ENCODE peak calls at places on chromosome 19, in five cellular contexts. Y, A, F, W and P are unnamed samples.

GRCh38 chr19:46725036-46725820 is 8.3 kb upstream of the PRKD2 start:
- DNase-seq in Y (no peak), A (no peak), F (no peak), W (no peak), P (no peak)

GRCh38 chr19:44741841-44742352 is 6.6 kb upstream of the BCL3 start:
- DNase-seq in Y (no peak), A (peak; percentile 97), F (peak; percentile 97), W (no peak), P (peak; percentile 99)

GRCh38 chr19:17854061-17854460 is 5.6 kb upstream of the RPL18A start:
- DNase-seq in Y (no peak), A (no peak), F (no peak), W (no peak), P (no peak)

GRCh38 chr19:19711934-19712828 is 20.7 kb downstream of the ZNF14 start:
- DNase-seq in Y (no peak), A (no peak), F (no peak), W (no peak), P (no peak)

GRCh38 chr19:17605761-17606745 is 50.6 kb downstream of the COLGALT1 start:
- DNase-seq in Y (peak; percentile 81), A (peak; percentile 72), F (peak; percentile 77), W (peak; percentile 92), P (peak; percentile 69)

GRCh38 chr19:48969276-48970138 is 4.4 kb downstream of the FTL start:
- DNase-seq in Y (no peak), A (no peak), F (no peak), W (no peak), P (no peak)

GRCh38 chr19:18373892-18374629 is 11.9 kb upstream of the GDF15 start:
- DNase-seq in Y (peak; percentile 20), A (peak; percentile 84), F (peak; percentile 83), W (peak; percentile 85), P (peak; percentile 100)

GRCh38 chr19:56900573-56901097 is 60.1 kb upstream of the PEG3 start:
- DNase-seq in Y (no peak), A (no peak), F (no peak), W (no peak), P (no peak)

GRCh38 chr19:15587663-15588062 is 27.4 kb upstream of the CYP4F8 start:
- DNase-seq in Y (no peak), A (peak; percentile 16), F (no peak), W (no peak), P (peak; percentile 94)

GRCh38 chr19:974564-975257 is 9.4 kb upstream of the WDR18 start:
- DNase-seq in Y (no peak), A (no peak), F (no peak), W (no peak), P (no peak)

GRCh38 chr19:589693-590395 is at the start of gene HCN2:
- DNase-seq in Y (no peak), A (no peak), F (no peak), W (peak; percentile 42), P (no peak)

GRCh38 chr19:37655689-37656491 is 625 bp upstream of the ZFP30 start:
- DNase-seq in Y (peak; percentile 73), A (peak; percentile 84), F (peak; percentile 91), W (peak; percentile 89), P (peak; percentile 54)

GRCh38 chr19:9848060-9848459 is 12.9 kb downstream of the PIN1 start:
- DNase-seq in Y (peak; percentile 27), A (no peak), F (no peak), W (peak; percentile 35), P (no peak)
- TF ChIP-seq CTCF in Y (peak; percentile 71), A (no peak), F (no peak), W (peak; percentile 40), P (no peak)

GRCh38 chr19:3983542-3983914 is 1.7 kb downstream of the EEF2 start:
- DNase-seq in Y (no peak), A (no peak), F (no peak), W (no peak), P (no peak)
- TF ChIP-seq CTCF in Y (no peak), A (no peak), F (no peak), W (no peak), P (no peak)

DNA sequence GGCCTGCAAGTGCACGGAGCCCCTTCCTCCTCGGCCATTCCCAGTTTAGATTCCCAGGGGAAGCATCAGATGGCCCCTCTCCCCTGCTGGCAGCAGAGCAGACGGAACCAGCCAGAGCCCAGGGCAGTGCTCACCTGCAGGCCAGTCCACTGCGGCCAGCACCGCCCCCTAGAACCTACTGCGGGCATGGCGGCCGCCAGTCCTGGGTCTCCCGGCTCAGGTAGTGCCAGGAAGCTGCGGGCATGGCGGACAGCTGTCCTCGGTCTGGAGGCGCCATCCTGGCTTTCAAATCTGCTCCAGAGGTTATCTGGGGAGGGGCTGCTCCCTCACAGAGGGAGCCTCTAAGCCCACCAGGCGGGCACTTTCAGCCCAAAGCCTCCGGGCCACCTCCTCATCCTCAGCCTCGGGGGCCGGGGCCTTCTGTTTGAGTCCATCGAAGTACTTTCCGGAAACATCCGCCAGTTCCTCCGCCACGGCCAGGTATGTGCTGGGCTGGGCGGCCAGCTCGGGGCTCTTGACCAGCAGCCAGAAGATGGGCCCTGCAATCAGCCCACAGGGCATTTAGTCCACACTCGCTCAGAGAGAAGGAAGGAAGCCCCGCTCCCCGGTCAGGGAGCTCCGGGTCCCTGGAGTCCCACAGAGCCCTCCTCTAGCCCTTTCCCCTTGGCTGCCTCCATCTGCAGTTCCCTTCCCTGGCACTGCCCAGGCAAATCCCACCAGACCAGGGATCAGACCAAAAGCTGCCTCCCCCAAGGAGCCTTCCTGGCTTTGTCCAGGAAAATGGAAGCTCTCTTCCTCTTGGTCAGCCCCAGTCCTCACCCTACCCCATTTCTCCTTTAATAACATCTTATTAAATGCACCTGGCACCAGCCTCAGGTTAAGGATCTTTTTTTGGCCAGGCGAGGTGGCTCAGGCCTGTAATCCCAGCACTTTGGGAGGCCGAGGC is 7.0 kb upstream of the GP6 start:
- DNase-seq in Y (no peak), A (no peak), F (no peak), W (no peak), P (no peak)
- TF ChIP-seq CTCF in Y (no peak), A (no peak), F (no peak), W (no peak), P (no peak)

DNA sequence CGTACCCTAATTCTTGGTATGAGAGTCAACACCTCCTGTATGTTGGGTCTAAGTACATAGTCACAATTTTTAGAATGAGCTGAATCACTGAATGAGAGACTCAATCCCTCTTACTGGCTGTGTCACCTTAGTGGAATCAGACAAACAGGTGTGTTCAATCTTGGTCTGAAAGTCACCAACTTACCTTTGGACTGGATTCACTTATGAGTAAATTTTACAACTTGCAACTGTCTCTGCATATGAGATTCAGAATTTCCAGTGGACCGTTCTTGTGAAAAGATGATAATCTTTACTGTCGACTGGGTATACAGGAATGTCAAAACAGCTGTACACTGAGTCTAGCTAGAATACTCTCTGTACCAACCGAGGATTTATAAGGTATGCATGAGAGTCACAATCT is 5.8 kb upstream of the ZNF91 start:
- DNase-seq in Y (no peak), A (no peak), F (no peak), W (no peak), P (no peak)
- TF ChIP-seq CTCF in Y (no peak), A (no peak), F (no peak), W (no peak), P (no peak)

DNA sequence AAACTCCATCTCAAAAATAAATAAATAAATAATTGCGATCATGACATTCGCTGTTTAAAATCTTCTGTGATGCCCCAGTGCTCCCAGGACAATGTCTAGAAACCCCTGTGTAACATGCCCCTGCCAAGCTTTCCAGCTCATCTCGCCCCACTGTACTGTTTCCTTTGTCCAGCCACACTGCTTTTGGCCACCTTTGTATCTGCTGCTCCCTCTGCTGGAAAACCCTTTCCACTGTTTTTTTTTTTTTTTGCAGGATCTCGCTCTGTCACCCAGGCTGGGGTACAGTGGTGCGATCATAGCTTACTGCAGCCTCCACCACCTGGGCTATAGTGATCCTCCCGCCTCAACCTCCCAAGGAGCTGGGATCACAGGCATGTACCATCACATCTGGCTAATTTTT is 7.5 kb downstream of the PLAUR start:
- DNase-seq in Y (no peak), A (no peak), F (no peak), W (peak; percentile 44), P (no peak)
- TF ChIP-seq CTCF in Y (no peak), A (no peak), F (no peak), W (peak; percentile 51), P (peak; percentile 14)

GRCh38 chr19:13833330-13834265 is 38.4 kb downstream of the ZSWIM4 start:
- DNase-seq in Y (peak; percentile 84), A (peak; percentile 97), F (peak; percentile 99), W (peak; percentile 96), P (peak; percentile 91)
- TF ChIP-seq CTCF in Y (peak; percentile 18), A (peak; percentile 67), F (peak; percentile 55), W (peak; percentile 38), P (peak; percentile 45)

GRCh38 chr19:54448774-54449700 is at the start of gene LENG8:
- DNase-seq in Y (peak; percentile 96), A (peak; percentile 98), F (peak; percentile 98), W (peak; percentile 97), P (peak; percentile 98)

GRCh38 chr19:54451331-54451871 is 2.4 kb downstream of the LENG8 start:
- DNase-seq in Y (no peak), A (no peak), F (peak; percentile 26), W (no peak), P (peak; percentile 88)

GRCh38 chr19:54444737-54445136 is 4.3 kb upstream of the LENG8 start:
- DNase-seq in Y (no peak), A (peak; percentile 76), F (peak; percentile 73), W (no peak), P (no peak)

GRCh38 chr19:54449701-54450069 is 686 bp downstream of the LENG8 start:
- DNase-seq in Y (no peak), A (no peak), F (no peak), W (no peak), P (no peak)

DNA sequence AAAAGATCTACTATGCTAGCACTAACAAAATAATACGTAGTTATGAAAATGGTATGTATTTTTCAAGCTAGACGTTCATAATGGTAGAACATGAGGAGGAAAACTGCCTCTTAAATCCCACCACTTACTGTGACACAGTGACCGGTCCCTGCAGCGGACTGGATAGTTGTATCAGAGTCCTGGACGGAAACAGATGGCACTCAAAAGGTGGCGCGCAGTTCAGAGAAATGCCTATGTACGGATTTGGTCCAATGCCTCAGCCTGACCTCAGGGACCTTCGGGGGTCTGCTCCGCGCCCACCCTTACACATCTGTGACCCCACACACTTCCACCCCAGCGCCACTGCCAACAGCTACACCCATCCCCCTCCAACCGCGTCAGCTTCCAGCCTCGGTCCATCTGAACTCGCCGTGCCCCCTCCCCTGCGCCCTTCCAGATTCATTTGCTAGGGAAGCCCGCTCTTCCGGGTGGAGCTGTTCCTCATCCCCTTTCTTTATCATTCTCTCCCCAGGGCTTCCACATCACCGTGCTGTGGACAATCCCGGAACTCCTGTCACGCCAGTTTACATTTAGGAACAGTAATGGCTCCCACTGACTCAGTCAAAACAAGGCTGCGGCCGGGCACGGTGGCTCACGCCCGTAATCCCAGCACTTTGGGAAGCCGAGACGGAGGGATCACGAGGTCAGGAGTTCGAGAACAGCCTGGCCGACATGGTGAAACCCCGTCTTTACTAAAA is 794 bp upstream of the LENG8 start:
- DNase-seq in Y (no peak), A (peak; percentile 63), F (peak; percentile 70), W (peak; percentile 69), P (peak; percentile 64)
- TF ChIP-seq CTCF in Y (no peak), A (peak; percentile 20), F (no peak), W (no peak), P (no peak)